ENCODE peak calls at places on chromosomes 5 and 9, in five cellular contexts. E is kidney tubule cell; B is activated CD4-positive, alpha-beta T cell treated with anti-CD3 and anti-CD28 coated beads for 1 hour; K is right cardiac atrium; U is activated CD8-positive, alpha-beta memory T cell treated with anti-CD3 and anti-CD28 coated beads for 24 hours. X is an unnamed sample.

GRCh38 chr5:137273511-137273910 is 225.6 kb downstream of the SPOCK1 start:
- DNase-seq in K (no peak), B (no peak), U (no peak), E (peak; percentile 69), X (no peak)

GRCh38 chr5:612498-613424 is 621 bp downstream of the CEP72 start:
- DNase-seq in E (peak; percentile 23), K (no peak), B (no peak), U (peak; percentile 47), X (no peak)

GRCh38 chr5:79035237-79035636 is 34.2 kb downstream of the DMGDH start:
- DNase-seq in K (no peak), E (no peak), B (no peak), U (no peak), X (no peak)

GRCh38 chr5:17359451-17359965 is 138.5 kb upstream of the TAF11L2 start:
- DNase-seq in E (no peak), U (no peak), K (no peak), B (no peak), X (no peak)

GRCh38 chr9:75941577-75942311 is 51.3 kb downstream of the PCSK5 start:
- DNase-seq in B (no peak), E (no peak), K (peak; percentile 35), U (no peak), X (no peak)

GRCh38 chr9:127128341-127129072 is 6.1 kb upstream of the ANGPTL2 start:
- DNase-seq in E (peak; percentile 76), U (no peak), K (peak; percentile 88), B (no peak), X (no peak)

GRCh38 chr5:93925321-93925720 is 183.9 kb upstream of the POU5F2 start:
- DNase-seq in K (no peak), B (no peak), U (no peak), E (peak; percentile 54), X (no peak)

GRCh38 chr5:65062684-65063083 is 294.0 kb downstream of the CWC27 start:
- DNase-seq in B (no peak), E (peak; percentile 78), K (peak; percentile 52), U (no peak), X (no peak)

GRCh38 chr5:171592076-171592475 is 172.6 kb downstream of the FGF18 start:
- DNase-seq in U (no peak), B (no peak), K (no peak), E (no peak), X (peak; percentile 62)

GRCh38 chr9:35116898-35117551 is 1.4 kb upstream of the ATOSB start:
- DNase-seq in E (peak; percentile 91), U (peak; percentile 88), K (peak; percentile 94), B (peak; percentile 76), X (no peak)

GRCh38 chr9:4425358-4426045 is 64.8 kb upstream of the SLC1A1 start:
- DNase-seq in E (peak; percentile 29), K (no peak), B (no peak), U (no peak), X (no peak)

GRCh38 chr9:126834672-126835071 is 25.8 kb upstream of the ZBTB34 start:
- DNase-seq in U (no peak), B (no peak), E (no peak), K (no peak), X (no peak)

GRCh38 chr5:57429513-57430120 is 53.0 kb downstream of the ACTBL2 start:
- DNase-seq in E (no peak), U (no peak), K (peak; percentile 66), B (no peak), X (no peak)

GRCh38 chr9:109411069-109411761 is 86.9 kb downstream of the PTPN3 start:
- DNase-seq in B (no peak), E (no peak), U (no peak), K (no peak), X (no peak)

GRCh38 chr9:38311382-38312270 is 80.9 kb upstream of the ALDH1B1 start:
- DNase-seq in U (no peak), K (peak; percentile 67), E (peak; percentile 43), B (no peak), X (peak; percentile 79)

GRCh38 chr9:22105005-22105722 is 96.1 kb upstream of the CDKN2B start:
- DNase-seq in E (no peak), K (no peak), B (no peak), U (no peak), X (no peak)

GRCh38 chr9:105647595-105648349 is 14.5 kb upstream of the TAL2 start:
- DNase-seq in U (no peak), K (no peak), E (no peak), B (no peak), X (no peak)

GRCh38 chr5:14742427-14743010 is 78.0 kb downstream of the OTULIN start:
- DNase-seq in E (no peak), B (no peak), K (no peak), U (no peak), X (no peak)

GRCh38 chr5:126449751-126450271 is 26.6 kb downstream of the GRAMD2B start:
- DNase-seq in E (peak; percentile 94), K (no peak), U (peak; percentile 69), B (peak; percentile 34), X (no peak)